ENCODE peak calls at places on chromosome 6, in eight cellular contexts. Y, C, E, L, T, B, R and G are unnamed samples.

GRCh38 chr6:154450498-154450897 is 60.0 kb downstream of the CNKSR3 start:
- DNase-seq in B (no peak), E (no peak), R (no peak), T (no peak), L (no peak), Y (no peak), C (no peak), G (no peak)

GRCh38 chr6:169452869-169453186 is 199.2 kb upstream of the THBS2 start:
- DNase-seq in C (no peak), E (no peak), R (no peak), B (no peak), L (no peak), T (no peak), Y (peak), G (no peak)

GRCh38 chr6:11921017-11921438 is 91.1 kb upstream of the HIVEP1 start:
- DNase-seq in E (peak), L (peak), T (no peak), C (no peak), Y (peak), B (peak), R (no peak), G (no peak)

GRCh38 chr6:40798069-40798770 is 211.1 kb upstream of the LRFN2 start:
- DNase-seq in R (no peak), B (no peak), E (no peak), Y (no peak), L (no peak), T (no peak), C (no peak), G (no peak)

GRCh38 chr6:28947831-28948270 is 24.1 kb upstream of the TRIM27 start:
- DNase-seq in B (no peak), L (no peak), E (no peak), C (no peak), Y (peak), R (no peak), T (no peak), G (no peak)

GRCh38 chr6:83685481-83685880 is 23.4 kb downstream of the SNAP91 start:
- DNase-seq in Y (no peak), L (no peak), E (no peak), C (no peak), R (no peak), B (no peak), T (no peak), G (no peak)

GRCh38 chr6:142900467-142900961 is 44.5 kb downstream of the HIVEP2 start:
- DNase-seq in C (no peak), E (no peak), Y (no peak), T (no peak), R (no peak), B (no peak), L (peak), G (no peak)

GRCh38 chr6:82741996-82742385 is 323.6 kb downstream of the UBE3D start:
- DNase-seq in R (no peak), B (no peak), E (no peak), C (peak), Y (no peak), T (no peak), L (no peak), G (no peak)